ENCODE peak calls at places on chromosomes 1 and 21, in seven cellular contexts. A is C1 segment of cervical spinal cord; J is nucleus accumbens; T is caudate nucleus; P is activated T-cell treated with anti-CD3 and anti-CD28 coated beads, Interleukin-2, amount 50 U/mL, for 4 hours; D is NCI-H146; X is thoracic aorta. S is an unnamed sample.

GRCh38 chr1:157626099-157626498 is 28.2 kb upstream of the FCRL4 start:
- DNase-seq in A (no peak), J (no peak), T (no peak), P (no peak), D (no peak), X (no peak), S (peak)

GRCh38 chr1:86739901-86740507 is 35.6 kb downstream of the SH3GLB1 start:
- DNase-seq in A (no peak), J (no peak), T (no peak), P (no peak), D (no peak), X (no peak), S (no peak)

GRCh38 chr1:117365350-117366280 is 1.6 kb upstream of the MAN1A2 start:
- DNase-seq in A (no peak), J (no peak), T (no peak), P (no peak), D (no peak), X (no peak), S (no peak)

GRCh38 chr1:198387587-198387986 is 152.9 kb downstream of the ATP6V1G3 start:
- DNase-seq in A (no peak), J (no peak), T (no peak), P (no peak), D (no peak), X (no peak), S (no peak)

GRCh38 chr1:223831755-223832636 is 13.8 kb downstream of the TP53BP2 start:
- DNase-seq in A (no peak), J (no peak), T (no peak), P (no peak), D (no peak), X (no peak), S (no peak)

GRCh38 chr1:101971309-101971708 is 25.4 kb downstream of the OLFM3 start:
- DNase-seq in A (no peak), J (no peak), T (no peak), P (no peak), D (no peak), X (no peak), S (no peak)

GRCh38 chr1:2414297-2414958 is 2.1 kb upstream of the PEX10 start:
- DNase-seq in A (peak), J (peak), T (peak), P (peak), D (peak), X (no peak), S (no peak)

GRCh38 chr1:168050307-168050706 is 86.4 kb downstream of the GPR161 start:
- DNase-seq in A (no peak), J (no peak), T (no peak), P (no peak), D (no peak), X (no peak), S (no peak)

GRCh38 chr21:43189936-43190335 is 21.1 kb downstream of the CRYAA start:
- DNase-seq in A (no peak), J (no peak), T (no peak), P (no peak), D (no peak), X (no peak), S (no peak)